ENCODE peak calls at places on chromosomes 7 and 10, in five cellular contexts. Z, L, U, I and J are unnamed samples.

GRCh38 chr10:22795546-22795945 is 81.2 kb upstream of the PIP4K2A start:
- DNase-seq in Z (no peak), L (no peak), U (no peak), I (no peak), J (no peak)

GRCh38 chr7:113331155-113331898 is 213.0 kb upstream of the SMIM30 start:
- DNase-seq in Z (peak; percentile 12), U (no peak), L (no peak), I (no peak), J (no peak)

GRCh38 chr7:28389504-28390385 is 22.6 kb upstream of the CREB5 start:
- DNase-seq in I (no peak), U (no peak), L (no peak), Z (no peak), J (no peak)

GRCh38 chr7:150629347-150629746 is 2.8 kb downstream of the GIMAP6 start:
- DNase-seq in L (no peak), Z (peak; percentile 53), U (no peak), I (no peak), J (no peak)

GRCh38 chr7:151721236-151721635 is 155.7 kb downstream of the PRKAG2 start:
- DNase-seq in L (no peak), I (no peak), Z (no peak), U (no peak), J (no peak)

GRCh38 chr10:2122431-2123124 is 385.3 kb upstream of the ADARB2 start:
- DNase-seq in I (no peak), Z (no peak), L (no peak), U (no peak), J (no peak)

GRCh38 chr10:80598951-80599350 is 61.2 kb downstream of the SH2D4B start:
- DNase-seq in Z (no peak), U (no peak), I (no peak), L (no peak), J (no peak)

GRCh38 chr7:73618538-73618937 is 5.8 kb downstream of the MLXIPL start:
- DNase-seq in Z (no peak), L (no peak), I (no peak), U (no peak), J (no peak)

GRCh38 chr7:143331179-143331825 is 15.4 kb downstream of the CLCN1 start:
- DNase-seq in I (no peak), U (no peak), L (no peak), Z (no peak), J (no peak)

GRCh38 chr7:86969865-86970264 is 89.6 kb downstream of the ELAPOR2 start:
- DNase-seq in U (no peak), I (no peak), Z (no peak), L (no peak), J (no peak)

GRCh38 chr7:47559306-47560220 is 22.3 kb downstream of the TNS3 start:
- DNase-seq in I (no peak), U (no peak), L (no peak), Z (no peak), J (no peak)

GRCh38 chr10:125472037-125472607 is 210.8 kb downstream of the TEX36 start:
- DNase-seq in Z (no peak), L (no peak), U (no peak), I (peak; percentile 33), J (no peak)

GRCh38 chr7:26305048-26305868 is 13.6 kb downstream of the SNX10 start:
- DNase-seq in I (peak; percentile 61), U (no peak), L (no peak), Z (no peak), J (no peak)

GRCh38 chr10:119542357-119542989 is at the start of gene RGS10:
- DNase-seq in L (peak; percentile 67), U (peak; percentile 75), I (peak; percentile 69), Z (peak; percentile 82), J (peak; percentile 79)

GRCh38 chr7:123282181-123282580 is 82.4 kb upstream of the SLC13A1 start:
- DNase-seq in Z (no peak), I (no peak), U (no peak), L (no peak), J (no peak)

GRCh38 chr10:13491747-13492360 is 37.0 kb downstream of the BEND7 start:
- DNase-seq in L (no peak), Z (no peak), U (no peak), I (no peak), J (no peak)

GRCh38 chr10:13490503-13490902 is 38.3 kb downstream of the BEND7 start:
- DNase-seq in Z (no peak), I (no peak), L (no peak), U (no peak), J (no peak)

GRCh38 chr10:13496164-13496563 is 32.6 kb downstream of the BEND7 start:
- DNase-seq in L (no peak), I (no peak), U (no peak), Z (no peak), J (no peak)

GRCh38 chr10:13489035-13489434 is 39.8 kb downstream of the BEND7 start:
- DNase-seq in Z (no peak), I (no peak), L (no peak), U (no peak), J (no peak)

GRCh38 chr10:13492493-13493180 is 36.2 kb downstream of the BEND7 start:
- DNase-seq in I (no peak), L (no peak), U (no peak), Z (no peak), J (no peak)
- H3K4me3 ChIP-seq in I (no peak overlapping the region), L (no peak overlapping the region), U (peak overlapping the region; percentile 19), Z (no peak overlapping the region), J (no peak overlapping the region)

GRCh38 chr10:19952103-19952502 is 135.9 kb downstream of the PLXDC2 start:
- DNase-seq in U (no peak), I (no peak), Z (no peak), L (no peak), J (no peak)

GRCh38 chr10:19954601-19955000 is 138.4 kb downstream of the PLXDC2 start:
- DNase-seq in Z (no peak), U (no peak), I (no peak), L (no peak), J (no peak)

GRCh38 chr10:19947656-19948055 is 131.4 kb downstream of the PLXDC2 start:
- DNase-seq in Z (no peak), U (no peak), I (no peak), L (no peak), J (no peak)

GRCh38 chr10:19956633-19957032 is 140.4 kb downstream of the PLXDC2 start:
- DNase-seq in U (no peak), L (no peak), I (no peak), Z (no peak), J (no peak)

DNA sequence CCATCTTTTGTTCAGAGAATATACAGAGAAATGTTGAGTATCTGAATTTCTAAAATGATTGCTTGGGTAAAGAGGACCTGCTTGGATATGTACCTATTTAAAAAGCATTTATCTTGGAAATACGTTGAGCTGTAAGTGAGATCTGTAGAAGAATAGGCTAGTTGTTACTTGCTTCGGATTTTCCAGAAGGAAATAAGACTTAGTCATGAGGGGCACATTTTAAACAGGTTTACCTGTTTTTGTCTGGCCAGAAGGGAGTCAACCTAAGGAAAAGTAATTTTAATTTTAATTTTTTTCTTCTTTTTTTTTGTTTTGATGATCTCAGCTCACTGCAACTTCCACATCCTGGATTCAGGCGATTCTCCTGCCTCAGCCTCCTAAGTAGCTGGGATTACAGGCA is 136.4 kb downstream of the PLXDC2 start:
- DNase-seq in Z (no peak), L (no peak), I (no peak), U (no peak), J (no peak)
- H3K27ac ChIP-seq in Z (peak overlapping the region; percentile 34), L (no peak overlapping the region), I (peak overlapping the region; percentile 18), U (no peak overlapping the region), J (no peak overlapping the region)

GRCh38 chr7:11343136-11343535 is 369.5 kb downstream of the PHF14 start:
- DNase-seq in U (no peak), L (no peak), I (no peak), Z (no peak), J (no peak)

GRCh38 chr7:11346312-11346711 is 372.6 kb downstream of the PHF14 start:
- DNase-seq in L (no peak), U (no peak), Z (no peak), I (no peak), J (no peak)

GRCh38 chr7:11343818-11344413 is 370.2 kb downstream of the PHF14 start:
- DNase-seq in I (no peak), L (no peak), Z (no peak), U (no peak), J (no peak)

GRCh38 chr7:11345621-11346020 is 371.9 kb downstream of the PHF14 start:
- DNase-seq in Z (no peak), L (no peak), U (no peak), I (no peak), J (no peak)

GRCh38 chr7:11341285-11341944 is 367.7 kb downstream of the PHF14 start:
- DNase-seq in I (no peak), Z (no peak), L (no peak), U (no peak), J (peak; percentile 41)
- H3K4me3 ChIP-seq in I (no peak overlapping the region), Z (no peak overlapping the region), L (no peak overlapping the region), U (no peak overlapping the region), J (no peak overlapping the region)

DNA sequence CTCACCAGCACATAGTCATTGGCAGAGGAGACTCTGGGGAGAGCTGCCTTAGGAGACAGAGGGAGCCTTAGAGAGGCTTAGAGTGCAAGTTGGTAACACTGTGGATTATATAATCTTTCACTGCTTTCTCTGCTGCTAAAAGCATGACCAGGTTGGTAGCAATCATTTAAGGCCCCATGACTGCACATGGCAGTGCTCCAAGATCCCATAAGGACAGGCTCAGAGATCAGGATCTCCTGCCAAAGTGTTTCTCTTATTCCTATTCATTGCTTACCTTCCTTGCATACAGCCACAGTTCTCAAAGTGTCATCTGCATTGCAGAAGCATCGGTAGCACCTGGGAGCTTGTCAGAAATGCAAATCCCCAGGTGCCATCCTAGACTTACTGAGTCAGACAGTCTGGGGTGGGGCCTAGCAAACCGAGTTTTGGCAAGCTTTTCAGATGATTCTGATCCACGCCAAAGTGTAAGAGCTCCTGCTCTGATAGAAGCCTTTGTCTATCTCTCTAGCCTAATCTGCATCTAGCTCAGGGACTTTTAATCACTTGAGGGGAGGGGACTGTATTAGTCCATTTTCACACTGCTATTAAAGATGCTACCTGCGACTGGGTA is 489.0 kb upstream of the AUTS2 start:
- DNase-seq in I (no peak), U (no peak), Z (no peak), L (no peak), J (no peak)
- H3K27ac ChIP-seq in I (no peak overlapping the region), U (no peak overlapping the region), Z (no peak overlapping the region), L (no peak overlapping the region), J (no peak overlapping the region)

DNA sequence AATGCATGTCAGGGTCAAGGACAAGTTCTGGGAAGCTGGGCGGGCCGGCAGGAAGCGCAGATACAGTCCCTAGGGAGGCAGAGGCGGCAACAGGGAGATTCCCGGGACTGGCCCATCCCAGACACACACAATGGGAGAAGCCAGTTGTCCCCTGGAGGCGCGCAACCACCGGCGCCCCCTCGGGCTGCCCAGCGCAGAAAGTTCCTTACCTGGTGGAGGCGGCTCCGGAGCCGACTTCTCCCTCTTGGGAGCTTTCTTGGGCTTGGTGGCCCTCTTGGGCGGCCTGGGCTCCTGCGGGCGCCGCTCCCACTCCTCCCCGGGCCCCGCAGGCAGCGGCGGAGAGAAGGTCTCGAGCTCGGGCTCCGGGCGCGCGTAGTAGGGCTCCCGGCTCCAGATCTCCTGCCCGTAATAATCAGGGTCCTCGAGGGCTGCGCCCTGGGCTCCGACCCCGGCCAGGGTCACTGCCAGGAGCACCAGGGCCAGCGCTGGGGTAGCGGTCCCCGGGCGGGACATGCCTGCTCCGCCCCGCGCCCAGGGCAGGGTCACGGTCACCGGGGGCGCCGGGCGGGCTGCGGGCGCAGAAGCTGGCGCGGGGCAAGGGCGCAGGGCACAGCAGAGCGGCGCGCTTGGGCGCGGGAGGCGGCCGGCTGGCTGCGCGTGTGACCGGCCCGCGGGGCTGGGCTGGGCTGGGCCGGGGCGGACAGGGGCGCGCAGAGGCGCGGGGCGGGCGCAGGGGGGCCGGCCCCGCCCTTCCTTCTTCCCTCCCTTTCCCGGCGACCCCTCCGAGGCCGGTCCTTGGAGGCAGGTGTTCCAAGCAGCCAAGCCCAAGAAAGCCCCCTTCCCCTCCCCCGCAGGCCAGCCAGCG is at the start of gene CPXM2:
- DNase-seq in I (no peak), Z (peak; percentile 27), U (peak; percentile 46), L (no peak), J (peak; percentile 46)
- H3K4me3 ChIP-seq in I (peak within 1 kb of the TSS; percentile 10), Z (peak within 1 kb of the TSS; percentile 54), U (peak within 1 kb of the TSS; percentile 55), L (peak within 1 kb of the TSS; percentile 39), J (peak within 1 kb of the TSS; percentile 54)